ENCODE peak calls at places on chromosomes 2 and 18, in eight cellular contexts. Y is ovary; R is fibroblast of villous mesenchyme; W is psoas muscle; B is foreskin fibroblast; S is CD8-positive, alpha-beta T cell; Q is heart right ventricle; K is AG09309. U is an unnamed sample.
A peak's percentile ranks its signal among the peaks of the same experiment; 100 is the strongest.

GRCh38 chr2:182971820-182972547 is 66.3 kb downstream of the NCKAP1 start:
- DNase-seq in Y (no peak), R (no peak), W (no peak), B (no peak), S (no peak), Q (no peak), K (no peak), U (no peak)

GRCh38 chr2:64327510-64328414 is 126.2 kb upstream of the LGALSL start:
- DNase-seq in Y (peak; percentile 40), R (peak; percentile 27), W (peak; percentile 63), B (peak; percentile 43), S (peak; percentile 35), Q (peak; percentile 43), K (no peak), U (no peak)

GRCh38 chr2:202064206-202064880 is 8.7 kb upstream of the KIAA2012 start:
- DNase-seq in Y (no peak), R (peak; percentile 59), W (no peak), B (peak; percentile 94), S (no peak), Q (no peak), K (peak; percentile 72), U (peak; percentile 97)

GRCh38 chr18:3869848-3870247 is 419.9 kb downstream of the TGIF1 start:
- DNase-seq in Y (no peak), R (peak; percentile 68), W (no peak), B (peak; percentile 55), S (no peak), Q (no peak), K (peak; percentile 29), U (peak; percentile 86)

GRCh38 chr2:27729198-27729597 is 42.3 kb upstream of the MRPL33 start:
- DNase-seq in Y (no peak), R (no peak), W (no peak), B (no peak), S (no peak), Q (no peak), K (no peak), U (no peak)

GRCh38 chr2:239721991-239722759 is 303.0 kb downstream of the NDUFA10 start:
- DNase-seq in Y (peak; percentile 7), R (no peak), W (peak; percentile 32), B (no peak), S (no peak), Q (no peak), K (no peak), U (no peak)

GRCh38 chr2:32192418-32192817 is 26.8 kb downstream of the SLC30A6 start:
- DNase-seq in Y (no peak), R (no peak), W (no peak), B (no peak), S (no peak), Q (no peak), K (no peak), U (no peak)

GRCh38 chr2:69180974-69181373 is 168.0 kb downstream of the ANTXR1 start:
- DNase-seq in Y (no peak), R (no peak), W (no peak), B (no peak), S (no peak), Q (no peak), K (no peak), U (no peak)

GRCh38 chr2:99190548-99190947 is 9.6 kb downstream of the MRPL30 start:
- DNase-seq in Y (no peak), R (no peak), W (no peak), B (no peak), S (no peak), Q (no peak), K (no peak), U (no peak)
- TF ChIP-seq CTCF in Y (no peak), R (peak; percentile 28), W (no peak), B (no peak), S (no peak), Q (no peak), K (peak; percentile 2), U (no peak)

DNA sequence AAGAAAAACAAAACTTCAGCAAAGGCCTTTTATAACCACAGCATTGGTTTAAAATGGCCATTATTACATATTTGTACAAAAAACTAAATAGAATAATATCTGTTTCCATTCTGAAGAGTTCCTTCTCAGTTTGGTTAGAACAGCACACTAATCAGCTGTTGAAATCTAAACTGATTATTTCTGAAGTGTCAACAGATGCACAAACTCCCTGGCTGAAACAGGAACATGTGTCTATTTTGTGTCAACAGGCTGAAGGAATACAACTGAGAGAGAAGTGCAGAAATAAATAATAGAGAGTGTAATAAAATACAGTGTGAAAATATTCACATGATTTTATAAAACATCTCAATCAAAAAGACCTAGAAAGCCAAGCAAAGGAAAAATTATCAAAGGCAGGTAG is 29.7 kb downstream of the IKZF2 start:
- DNase-seq in Y (no peak), R (no peak), W (no peak), B (no peak), S (no peak), Q (no peak), K (no peak), U (no peak)
- H3K4me3 ChIP-seq in Y (no peak overlapping the region), R (no peak overlapping the region), W (no peak overlapping the region), B (no peak overlapping the region), S (no peak overlapping the region), Q (no peak overlapping the region), K (no peak overlapping the region), U (no peak overlapping the region)

DNA sequence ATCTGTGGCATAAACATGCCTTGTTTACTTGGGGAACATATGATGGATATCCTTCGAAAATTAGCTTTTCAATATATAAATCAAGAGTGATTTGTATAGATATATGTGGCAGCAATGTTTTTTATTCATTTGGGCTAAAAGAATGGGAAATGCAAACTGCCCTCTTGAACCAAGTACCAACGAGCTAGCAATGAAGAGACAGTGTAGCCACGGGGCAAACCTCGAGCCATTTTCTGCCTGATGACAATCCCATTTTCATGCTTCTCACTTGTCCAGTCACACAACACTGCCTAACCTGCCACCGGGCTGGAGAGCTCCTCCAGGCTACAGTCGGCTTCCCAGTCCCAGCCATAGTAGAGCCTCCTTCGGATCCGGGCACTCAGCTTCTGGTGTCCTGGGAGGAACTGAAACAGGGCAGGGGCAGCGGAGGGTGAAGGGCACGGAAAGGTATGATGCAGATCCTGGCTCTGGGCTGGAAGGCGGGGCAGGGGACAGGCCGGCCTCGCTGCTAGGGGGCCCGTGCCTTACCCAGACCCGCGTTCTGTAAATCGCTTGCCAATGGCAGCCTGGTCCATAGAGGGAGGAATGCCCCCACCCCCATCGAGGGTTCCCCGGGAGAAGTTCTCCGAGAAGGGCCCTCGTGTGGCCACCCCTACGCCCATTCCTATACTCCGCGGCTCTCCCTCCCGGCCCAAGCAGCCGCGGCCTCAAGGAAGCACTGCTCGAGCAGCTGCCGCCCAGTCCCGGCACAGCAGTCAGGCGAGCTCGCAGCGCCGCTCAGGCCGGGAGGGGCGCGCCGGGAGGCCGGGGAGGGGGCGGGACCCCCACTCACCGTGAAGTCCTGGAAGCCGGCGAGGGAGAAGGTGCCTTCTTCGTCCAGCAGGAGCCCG is 552 bp downstream of the CNPPD1 start:
- DNase-seq in Y (peak; percentile 74), R (peak; percentile 28), W (peak; percentile 74), B (peak; percentile 73), S (peak; percentile 24), Q (peak; percentile 49), K (no peak), U (peak; percentile 28)
- TF ChIP-seq CTCF in Y (no peak), R (no peak), W (no peak), B (peak; percentile 6), S (no peak), Q (no peak), K (peak; percentile 1), U (no peak)

GRCh38 chr2:197779261-197779660 is 5.9 kb downstream of the BOLL start:
- DNase-seq in Y (no peak), R (no peak), W (no peak), B (no peak), S (no peak), Q (no peak), K (no peak), U (no peak)

GRCh38 chr2:197786010-197786877 is 1.1 kb upstream of the BOLL start:
- DNase-seq in Y (no peak), R (no peak), W (peak; percentile 92), B (peak; percentile 30), S (peak; percentile 24), Q (peak; percentile 33), K (no peak), U (no peak)

GRCh38 chr2:197782121-197782520 is 3.0 kb downstream of the BOLL start:
- DNase-seq in Y (no peak), R (no peak), W (no peak), B (no peak), S (no peak), Q (no peak), K (no peak), U (no peak)

GRCh38 chr2:197784956-197785941 is at the start of gene BOLL:
- DNase-seq in Y (no peak), R (no peak), W (no peak), B (no peak), S (no peak), Q (peak; percentile 9), K (no peak), U (no peak)
- H3K4me3 ChIP-seq in Y (peak within 1 kb of the TSS; percentile 32), R (no peak within 1 kb of the TSS), W (peak within 1 kb of the TSS; percentile 75), B (no peak within 1 kb of the TSS), S (peak within 1 kb of the TSS; percentile 74), Q (peak within 1 kb of the TSS; percentile 50), K (no peak within 1 kb of the TSS), U (no peak within 1 kb of the TSS)

GRCh38 chr2:10863047-10863446 is 48.7 kb upstream of the KCNF1 start:
- DNase-seq in Y (no peak), R (no peak), W (no peak), B (no peak), S (no peak), Q (no peak), K (no peak), U (no peak)

GRCh38 chr2:10863837-10864236 is 47.9 kb upstream of the KCNF1 start:
- DNase-seq in Y (no peak), R (no peak), W (no peak), B (no peak), S (no peak), Q (no peak), K (no peak), U (no peak)

GRCh38 chr2:10865841-10866240 is 45.9 kb upstream of the KCNF1 start:
- DNase-seq in Y (no peak), R (no peak), W (no peak), B (no peak), S (no peak), Q (no peak), K (no peak), U (no peak)

GRCh38 chr2:10862330-10862729 is 49.4 kb upstream of the KCNF1 start:
- DNase-seq in Y (no peak), R (no peak), W (no peak), B (no peak), S (no peak), Q (no peak), K (no peak), U (no peak)

DNA sequence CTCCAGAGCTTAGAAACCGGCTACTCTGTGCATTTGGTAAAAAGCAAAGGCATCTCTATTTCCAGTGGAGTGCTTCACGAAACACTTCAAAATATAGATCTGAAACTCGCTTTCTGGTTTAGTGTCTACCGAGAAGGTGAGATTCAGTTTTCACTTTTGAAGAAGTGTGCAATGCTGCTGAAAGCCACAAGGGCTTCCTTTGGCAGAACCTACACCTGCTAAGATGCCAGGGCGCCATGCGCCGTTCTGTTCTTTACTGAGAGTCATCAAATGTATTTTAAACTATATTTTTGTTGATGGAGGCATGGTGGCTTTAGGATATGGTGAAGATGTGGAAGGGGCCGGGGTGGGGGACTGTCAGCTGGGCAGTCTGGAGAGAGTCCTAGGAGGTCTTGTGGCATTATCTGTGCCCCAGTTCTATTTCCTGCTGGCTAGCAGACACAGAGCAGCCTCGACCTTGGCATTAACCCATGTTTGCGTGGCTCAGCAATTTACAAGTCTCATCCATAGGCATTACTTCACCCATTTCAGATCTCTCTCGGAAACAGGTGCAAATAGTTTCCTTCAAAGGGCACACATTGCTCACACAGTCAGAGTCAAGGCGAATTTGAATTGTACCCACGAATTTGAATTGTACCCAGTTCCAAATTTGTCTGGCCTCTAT is 46.7 kb upstream of the KCNF1 start:
- DNase-seq in Y (no peak), R (no peak), W (no peak), B (no peak), S (no peak), Q (no peak), K (no peak), U (no peak)
- TF ChIP-seq CTCF in Y (no peak), R (no peak), W (peak; percentile 47), B (no peak), S (peak; percentile 24), Q (no peak), K (peak; percentile 6), U (peak; percentile 14)